ENCODE peak calls at places on chromosomes 7 and 10, in six cellular contexts. B is heart left ventricle, U is sigmoid colon, Q is neural progenitor cell, O is fibroblast of lung, J is lower lobe of right lung. P is an unnamed sample.

GRCh38 chr7:135320277-135320676 is 86.6 kb downstream of the STRA8 start:
- DNase-seq in B (peak; percentile 89), O (peak; percentile 88), J (peak; percentile 63), Q (no peak), U (peak; percentile 82), P (no peak)

GRCh38 chr7:114085592-114086490 is 167.0 kb upstream of the PPP1R3A start:
- DNase-seq in U (peak; percentile 96), O (peak; percentile 81), J (peak; percentile 82), B (peak; percentile 79), Q (peak; percentile 76), P (no peak)

GRCh38 chr10:16195178-16195769 is 241.5 kb upstream of the PTER start:
- DNase-seq in O (no peak), J (no peak), Q (no peak), U (no peak), B (no peak), P (no peak)

GRCh38 chr10:54722075-54722474 is 79.0 kb downstream of the PCDH15 start:
- DNase-seq in U (no peak), O (no peak), J (no peak), Q (no peak), B (no peak), P (no peak)

GRCh38 chr10:54800677-54801480 is at the start of gene PCDH15:
- DNase-seq in J (no peak), O (peak; percentile 66), U (no peak), B (no peak), Q (peak; percentile 85), P (peak; percentile 29)

GRCh38 chr7:87328281-87328680 is 17.2 kb upstream of the CROT start:
- DNase-seq in J (no peak), U (no peak), B (no peak), O (peak; percentile 50), Q (peak; percentile 51), P (no peak)

GRCh38 chr10:20963721-20964595 is 66.8 kb upstream of the NEBL start:
- DNase-seq in O (no peak), B (no peak), Q (no peak), U (no peak), J (no peak), P (no peak)

GRCh38 chr7:107186242-107186641 is 17.4 kb downstream of the HBP1 start:
- DNase-seq in Q (no peak), U (no peak), O (no peak), J (no peak), B (no peak), P (no peak)

GRCh38 chr10:43965033-43965917 is 316.6 kb upstream of the ZNF32 start:
- DNase-seq in J (no peak), U (no peak), B (no peak), Q (no peak), O (peak; percentile 93), P (no peak)

GRCh38 chr7:91945476-91945875 is 4.8 kb downstream of the AKAP9 start:
- DNase-seq in O (peak; percentile 29), Q (no peak), J (no peak), B (no peak), U (no peak), P (no peak)

GRCh38 chr7:31137234-31137633 is 85.1 kb downstream of the ADCYAP1R1 start:
- DNase-seq in B (no peak), U (no peak), Q (no peak), J (no peak), O (no peak), P (no peak)

GRCh38 chr7:31129067-31129466 is 77.0 kb downstream of the ADCYAP1R1 start:
- DNase-seq in B (no peak), Q (peak; percentile 20), J (no peak), O (no peak), U (no peak), P (no peak)

GRCh38 chr7:31133497-31133896 is 81.4 kb downstream of the ADCYAP1R1 start:
- DNase-seq in O (no peak), J (no peak), U (no peak), B (no peak), Q (no peak), P (no peak)

GRCh38 chr7:31134246-31135188 is 82.4 kb downstream of the ADCYAP1R1 start:
- DNase-seq in U (peak; percentile 79), B (peak; percentile 80), Q (peak; percentile 93), J (peak; percentile 63), O (peak; percentile 43), P (peak; percentile 88)
- H3K4me3 ChIP-seq in U (no peak overlapping the region), B (no peak overlapping the region), Q (no peak overlapping the region), J (no peak overlapping the region), O (no peak overlapping the region), P (no peak overlapping the region)

GRCh38 chr7:2800220-2800922 is 43.7 kb downstream of the GNA12 start:
- DNase-seq in Q (no peak), J (no peak), O (no peak), B (no peak), U (peak; percentile 38), P (no peak)
- H3K4me1 ChIP-seq in Q (peaks cover 20% of the 10 kb centered on the region), J (peaks cover 41% of the 10 kb centered on the region), O (peaks cover 37% of the 10 kb centered on the region), B (peaks cover 27% of the 10 kb centered on the region), U (no peaks in the 10 kb centered on the region), P (peaks cover 21% of the 10 kb centered on the region)

GRCh38 chr10:86368987-86369386 is 2.4 kb upstream of the GRID1 start:
- DNase-seq in B (peak; percentile 17), O (no peak), U (peak; percentile 19), Q (no peak), J (peak; percentile 9), P (no peak)

GRCh38 chr10:86368046-86368445 is 1.5 kb upstream of the GRID1 start:
- DNase-seq in Q (no peak), O (no peak), U (peak; percentile 22), J (peak; percentile 3), B (peak; percentile 4), P (no peak)

GRCh38 chr10:86371116-86371515 is 4.5 kb upstream of the GRID1 start:
- DNase-seq in U (peak; percentile 10), O (no peak), B (peak; percentile 28), J (no peak), Q (no peak), P (no peak)

GRCh38 chr10:86371691-86372090 is 5.1 kb upstream of the GRID1 start:
- DNase-seq in J (no peak), O (no peak), B (no peak), Q (no peak), U (peak; percentile 27), P (no peak)

GRCh38 chr10:86370006-86370585 is 3.5 kb upstream of the GRID1 start:
- DNase-seq in J (no peak), Q (no peak), O (no peak), B (peak; percentile 13), U (peak; percentile 22), P (no peak)
- H3K27me3 ChIP-seq in J (peaks cover 39% of the 10 kb centered on the region), Q (peaks cover 87% of the 10 kb centered on the region), O (peaks cover 45% of the 10 kb centered on the region), B (peaks cover 17% of the 10 kb centered on the region), U (peaks cover 81% of the 10 kb centered on the region), P (peaks cover 42% of the 10 kb centered on the region)

DNA sequence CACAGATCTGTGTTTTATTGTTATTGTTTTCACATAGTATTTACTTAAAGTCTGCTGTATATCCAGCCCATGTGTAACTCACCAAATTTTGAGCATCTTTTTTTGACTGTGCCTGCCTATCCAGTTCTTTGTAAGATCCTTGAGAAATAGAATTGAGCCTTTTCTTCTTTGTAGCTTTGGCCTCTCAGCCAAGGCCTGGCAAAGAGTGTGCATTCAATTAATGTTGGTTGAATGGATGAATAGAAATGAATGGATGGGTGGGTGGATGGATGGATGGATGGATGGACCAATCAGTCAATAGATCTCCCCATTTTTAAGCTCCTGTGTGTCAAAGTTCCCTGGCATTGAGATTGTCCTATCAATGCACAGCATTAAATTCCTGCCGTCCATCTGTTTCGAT is 20.9 kb upstream of the ADRB1 start:
- DNase-seq in J (no peak), O (no peak), Q (no peak), U (no peak), B (no peak), P (no peak)
- H3K4me3 ChIP-seq in J (no peak overlapping the region), O (no peak overlapping the region), Q (no peak overlapping the region), U (no peak overlapping the region), B (no peak overlapping the region), P (no peak overlapping the region)

GRCh38 chr10:101354584-101355070 is 662 bp downstream of the BTRC start:
- DNase-seq in B (no peak), O (no peak), U (no peak), J (no peak), Q (no peak), P (no peak)
- H3K4me1 ChIP-seq in B (peaks cover 8% of the 10 kb centered on the region), O (peaks cover 3% of the 10 kb centered on the region), U (no peaks in the 10 kb centered on the region), J (peaks cover 9% of the 10 kb centered on the region), Q (peaks cover 12% of the 10 kb centered on the region), P (no peaks in the 10 kb centered on the region)

GRCh38 chr7:157667261-157667660 is 330.5 kb downstream of the DNAJB6 start:
- DNase-seq in J (no peak), O (no peak), Q (no peak), U (peak; percentile 54), B (no peak), P (no peak)

GRCh38 chr7:157664034-157664433 is 327.2 kb downstream of the DNAJB6 start:
- DNase-seq in J (no peak), B (no peak), U (peak; percentile 49), Q (no peak), O (no peak), P (no peak)

GRCh38 chr7:157666530-157667040 is 329.8 kb downstream of the DNAJB6 start:
- DNase-seq in O (no peak), U (no peak), J (no peak), B (no peak), Q (no peak), P (no peak)

GRCh38 chr7:157663061-157663863 is 326.5 kb downstream of the DNAJB6 start:
- DNase-seq in J (no peak), Q (no peak), B (no peak), O (peak; percentile 74), U (peak; percentile 61), P (no peak)

GRCh38 chr7:157664866-157665633 is 328.2 kb downstream of the DNAJB6 start:
- DNase-seq in U (peak; percentile 38), J (no peak), O (peak; percentile 31), Q (no peak), B (no peak), P (no peak)
- H3K27me3 ChIP-seq in U (peaks cover 11% of the 10 kb centered on the region), J (peaks cover 17% of the 10 kb centered on the region), O (no peaks in the 10 kb centered on the region), Q (peaks cover 16% of the 10 kb centered on the region), B (peaks cover 15% of the 10 kb centered on the region), P (no peaks in the 10 kb centered on the region)

GRCh38 chr7:77831953-77832352 is 33.4 kb downstream of the PHTF2 start:
- DNase-seq in U (no peak), O (no peak), J (no peak), B (no peak), Q (no peak), P (no peak)
- H3K4me3 ChIP-seq in U (no peak overlapping the region), O (no peak overlapping the region), J (no peak overlapping the region), B (no peak overlapping the region), Q (no peak overlapping the region), P (no peak overlapping the region)